ENCODE peak calls at places on chromosome 18, in four cellular contexts. U is right lobe of liver, Z is bronchial epithelial cell, L is transverse colon. Q is an unnamed sample.

GRCh38 chr18:3906072-3906471 is 456.1 kb downstream of the TGIF1 start:
- DNase-seq in U (no peak), Z (no peak), L (no peak), Q (no peak)

GRCh38 chr18:61727241-61727640 is 165.6 kb downstream of the RNF152 start:
- DNase-seq in U (no peak), Z (peak; percentile 29), L (no peak), Q (no peak)

GRCh38 chr18:46042571-46043123 is 29.4 kb downstream of the PSTPIP2 start:
- DNase-seq in U (no peak), Z (peak; percentile 43), L (no peak), Q (no peak)

GRCh38 chr18:65567372-65567771 is 183.4 kb upstream of the CDH7 start:
- DNase-seq in U (no peak), Z (peak; percentile 56), L (no peak), Q (no peak)

GRCh38 chr18:52387246-52387645 is 47.2 kb downstream of the DCC start:
- DNase-seq in U (no peak), Z (no peak), L (no peak), Q (no peak)

GRCh38 chr18:55287935-55288868 is 299.8 kb downstream of the TCF4 start:
- DNase-seq in U (no peak), Z (no peak), L (no peak), Q (no peak)

GRCh38 chr18:59592624-59593023 is 104.6 kb downstream of the CCBE1 start:
- DNase-seq in U (no peak), Z (no peak), L (no peak), Q (no peak)

GRCh38 chr18:36775396-36775795 is 53.4 kb downstream of the TPGS2 start:
- DNase-seq in U (no peak), Z (no peak), L (no peak), Q (no peak)

GRCh38 chr18:79393181-79393598 is 2.5 kb upstream of the NFATC1 start:
- DNase-seq in U (no peak), Z (no peak), L (no peak), Q (no peak)

GRCh38 chr18:245282-245847 is 22.5 kb downstream of the THOC1 start:
- DNase-seq in U (no peak), Z (no peak), L (no peak), Q (no peak)
- H3K36me3 ChIP-seq in U (peaks cover 5% of the 10 kb centered on the region), Z (peaks cover 3% of the 10 kb centered on the region), L (peaks cover 54% of the 10 kb centered on the region), Q (peaks cover 2% of the 10 kb centered on the region)

GRCh38 chr18:74506405-74507119 is 10.4 kb downstream of the CNDP2 start:
- DNase-seq in U (no peak), Z (no peak), L (no peak), Q (no peak)

GRCh38 chr18:74507927-74508326 is 11.8 kb downstream of the CNDP2 start:
- DNase-seq in U (no peak), Z (no peak), L (no peak), Q (no peak)

GRCh38 chr18:74508821-74509225 is 12.7 kb downstream of the CNDP2 start:
- DNase-seq in U (no peak), Z (no peak), L (no peak), Q (no peak)

GRCh38 chr18:74508366-74508765 is 12.2 kb downstream of the CNDP2 start:
- DNase-seq in U (no peak), Z (no peak), L (no peak), Q (no peak)

GRCh38 chr18:74507120-74507881 is 11.1 kb downstream of the CNDP2 start:
- DNase-seq in U (no peak), Z (no peak), L (no peak), Q (no peak)
- H3K36me3 ChIP-seq in U (peaks cover 30% of the 10 kb centered on the region), Z (peaks cover 40% of the 10 kb centered on the region), L (peaks cover 48% of the 10 kb centered on the region), Q (no peaks in the 10 kb centered on the region)

GRCh38 chr18:12335503-12335902 is 27.5 kb downstream of the TUBB6 start:
- DNase-seq in U (no peak), Z (no peak), L (no peak), Q (no peak)
- H3K36me3 ChIP-seq in U (peaks cover 5% of the 10 kb centered on the region), Z (peaks cover 14% of the 10 kb centered on the region), L (peaks cover 28% of the 10 kb centered on the region), Q (peaks cover 7% of the 10 kb centered on the region)

GRCh38 chr18:21769206-21769605 is 28.6 kb downstream of the MIB1 start:
- DNase-seq in U (no peak), Z (no peak), L (no peak), Q (no peak)
- H3K36me3 ChIP-seq in U (no peaks in the 10 kb centered on the region), Z (peaks cover 8% of the 10 kb centered on the region), L (peaks cover 10% of the 10 kb centered on the region), Q (no peaks in the 10 kb centered on the region)

DNA sequence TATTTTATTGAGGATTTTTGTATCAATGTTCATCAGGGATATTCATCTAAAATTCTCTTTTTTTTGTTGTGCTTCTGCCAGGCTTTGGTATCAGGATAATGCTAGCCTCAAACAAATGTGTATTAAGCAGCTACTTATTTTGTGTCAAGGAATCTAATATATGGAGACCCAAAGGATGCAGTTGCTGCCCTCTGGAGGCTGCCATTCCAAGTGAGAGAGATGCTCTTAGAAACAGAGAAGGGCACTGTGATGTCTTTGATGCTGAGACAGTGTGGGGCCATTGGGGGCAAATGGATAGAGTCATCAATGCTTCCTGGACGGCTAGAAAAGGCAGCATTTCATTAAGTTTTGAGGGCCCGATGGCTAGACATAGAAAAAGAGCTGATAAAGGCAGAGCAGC is 292.6 kb downstream of the SETBP1 start:
- DNase-seq in U (no peak), Z (peak; percentile 12), L (no peak), Q (no peak)
- H3K36me3 ChIP-seq in U (no peaks in the 10 kb centered on the region), Z (no peaks in the 10 kb centered on the region), L (no peaks in the 10 kb centered on the region), Q (no peaks in the 10 kb centered on the region)

Q was measured in BE2C.